ENCODE peak calls at places on chromosome 9, in six cellular contexts. T is tibial artery, C is cardiac muscle cell, F is cardiac fibroblast, D is heart left ventricle, P is A673. A is an unnamed sample.

GRCh38 chr9:12859704-12860251 is 85.0 kb downstream of the LURAP1L start:
- DNase-seq in T (no peak), D (no peak), P (peak; percentile 17), F (peak; percentile 67), C (peak; percentile 83), A (peak; percentile 87)

GRCh38 chr9:133162802-133163558 is 734 bp downstream of the GBGT1 start:
- DNase-seq in T (no peak), D (no peak), C (no peak), F (no peak), P (no peak), A (no peak)

GRCh38 chr9:107188376-107188775 is 94.7 kb upstream of the RAD23B start:
- DNase-seq in P (no peak), D (no peak), C (no peak), T (no peak), F (no peak), A (no peak)

GRCh38 chr9:108746864-108747263 is 108.9 kb downstream of the ACTL7B start:
- DNase-seq in D (no peak), F (peak; percentile 42), P (no peak), T (no peak), C (peak; percentile 76), A (peak; percentile 20)

GRCh38 chr9:130713286-130713975 is 19.9 kb downstream of the EXOSC2 start:
- DNase-seq in P (peak; percentile 35), T (peak; percentile 53), F (peak; percentile 55), D (peak; percentile 59), C (peak; percentile 45), A (peak; percentile 42)

GRCh38 chr9:7246181-7246580 is 488.4 kb downstream of the KDM4C start:
- DNase-seq in C (no peak), F (no peak), D (no peak), T (no peak), P (no peak), A (no peak)

GRCh38 chr9:80899208-80899607 is 790.1 kb downstream of the TLE1 start:
- DNase-seq in D (no peak), T (no peak), C (peak; percentile 17), F (no peak), P (no peak), A (peak; percentile 17)

GRCh38 chr9:107838766-107839165 is 349.2 kb upstream of the KLF4 start:
- DNase-seq in C (no peak), P (no peak), D (no peak), T (no peak), F (no peak), A (no peak)

GRCh38 chr9:112493738-112494137 is 7.1 kb downstream of the KIAA1958 start:
- DNase-seq in P (no peak), T (no peak), D (no peak), C (peak; percentile 6), F (peak; percentile 21), A (no peak)

GRCh38 chr9:5629312-5630037 is 568 bp downstream of the RIC1 start:
- DNase-seq in D (peak; percentile 65), C (peak; percentile 49), P (peak; percentile 59), F (peak; percentile 41), T (peak; percentile 53), A (peak; percentile 37)

GRCh38 chr9:16901589-16901988 is 31.1 kb upstream of the BNC2 start:
- DNase-seq in D (no peak), T (no peak), P (no peak), C (peak; percentile 34), F (no peak), A (peak; percentile 43)

GRCh38 chr9:115456515-115456914 is 338.6 kb upstream of the TNC start:
- DNase-seq in T (peak; percentile 45), D (no peak), P (no peak), F (peak; percentile 0), C (peak; percentile 25), A (no peak)

GRCh38 chr9:131258186-131258585 is 18.1 kb downstream of the FAM78A start:
- DNase-seq in T (peak; percentile 53), F (no peak), P (no peak), C (no peak), D (no peak), A (no peak)

GRCh38 chr9:78030553-78031270 is 899 bp downstream of the GNAQ start:
- DNase-seq in P (peak; percentile 74), C (peak; percentile 51), F (peak; percentile 54), D (peak; percentile 44), T (peak; percentile 52), A (peak; percentile 35)

GRCh38 chr9:34545497-34545896 is 22.7 kb upstream of the ENHO start:
- DNase-seq in D (no peak), P (no peak), T (no peak), C (no peak), F (no peak), A (no peak)

GRCh38 chr9:88809371-88809770 is 181.9 kb upstream of the S1PR3 start:
- DNase-seq in T (no peak), C (peak; percentile 59), D (no peak), P (no peak), F (peak; percentile 56), A (peak; percentile 81)

GRCh38 chr9:129586647-129587046 is 34.3 kb downstream of the C9orf50 start:
- DNase-seq in D (no peak), P (no peak), C (peak; percentile 75), F (peak; percentile 72), T (no peak), A (no peak)

GRCh38 chr9:72038890-72039410 is 21.5 kb downstream of the C9orf57 start:
- DNase-seq in D (peak; percentile 72), C (peak; percentile 89), T (peak; percentile 72), P (peak; percentile 81), F (peak; percentile 86), A (peak; percentile 84)

GRCh38 chr9:37949576-37949975 is 45.6 kb upstream of the SLC25A51 start:
- DNase-seq in F (no peak), C (no peak), D (no peak), T (no peak), P (no peak), A (no peak)

GRCh38 chr9:130331061-130331460 is 65.5 kb downstream of the HMCN2 start:
- DNase-seq in P (no peak), D (no peak), C (no peak), F (no peak), T (peak; percentile 73), A (no peak)

GRCh38 chr9:110089681-110090370 is 118.1 kb downstream of the C9orf152 start:
- DNase-seq in P (no peak), C (no peak), F (no peak), T (no peak), D (no peak), A (no peak)

GRCh38 chr9:128249914-128250838 is 25.6 kb downstream of the GOLGA2 start:
- DNase-seq in F (peak; percentile 57), C (peak; percentile 63), P (peak; percentile 87), T (peak; percentile 59), D (peak; percentile 69), A (peak; percentile 52)

GRCh38 chr9:14212116-14212515 is 101.8 kb downstream of the NFIB start:
- DNase-seq in T (no peak), F (no peak), P (no peak), C (peak; percentile 44), D (no peak), A (no peak)

GRCh38 chr9:137017791-137018497 is 10.1 kb downstream of the ABCA2 start:
- DNase-seq in F (no peak), P (no peak), C (no peak), T (no peak), D (no peak), A (no peak)

GRCh38 chr9:131667576-131667975 is 72.3 kb downstream of the RAPGEF1 start:
- DNase-seq in D (no peak), F (no peak), T (no peak), C (no peak), P (no peak), A (no peak)

GRCh38 chr9:98971168-98971914 is 27.6 kb downstream of the COL15A1 start:
- DNase-seq in F (peak; percentile 59), C (peak; percentile 79), P (peak; percentile 60), T (no peak), D (peak; percentile 54), A (peak; percentile 57)

GRCh38 chr9:63859475-63860215 is 1425.4 kb downstream of the FOXD4L5 start:
- DNase-seq in C (peak; percentile 38), T (peak; percentile 25), F (peak; percentile 13), P (peak; percentile 0), D (peak; percentile 65), A (peak; percentile 0)

GRCh38 chr9:4689687-4690104 is 10.3 kb downstream of the CDC37L1 start:
- DNase-seq in C (no peak), T (no peak), F (no peak), D (no peak), P (no peak), A (no peak)

GRCh38 chr9:111696796-111697195 is 35.4 kb downstream of the GNG10 start:
- DNase-seq in D (no peak), C (no peak), F (no peak), P (no peak), T (no peak), A (no peak)

GRCh38 chr9:133592731-133593409 is 16.3 kb downstream of the FAM163B start:
- DNase-seq in P (no peak), T (no peak), C (peak; percentile 27), F (peak; percentile 40), D (no peak), A (peak; percentile 29)

GRCh38 chr9:112819635-112820496 is 69.3 kb downstream of the SNX30 start:
- DNase-seq in F (peak; percentile 83), T (peak; percentile 49), C (peak; percentile 82), D (peak; percentile 55), P (peak; percentile 71), A (peak; percentile 84)

DNA sequence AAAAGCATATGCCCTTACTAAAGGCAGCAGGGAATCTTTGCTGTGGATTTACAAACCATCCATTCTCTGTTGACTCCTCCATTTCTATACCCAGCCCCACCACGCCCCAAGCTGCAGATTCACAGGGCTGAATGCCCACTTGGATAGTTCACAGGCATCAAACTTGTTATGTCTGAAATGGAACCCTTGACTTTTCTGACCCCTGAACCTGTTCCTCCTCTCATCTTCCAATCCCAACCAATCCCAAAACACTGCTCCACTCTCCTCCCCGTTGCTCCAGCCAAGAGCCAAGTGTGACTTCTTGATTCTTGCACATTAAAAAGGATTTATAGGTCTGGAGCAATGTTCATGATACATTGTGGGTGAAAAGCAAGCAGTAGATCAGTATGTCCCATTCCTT is 145.6 kb downstream of the DAB2IP start:
- DNase-seq in F (no peak), P (no peak), T (no peak), D (no peak), C (no peak), A (no peak)
- H3K4me3 ChIP-seq in F (no peak overlapping the region), P (no peak overlapping the region), T (no peak overlapping the region), D (no peak overlapping the region), C (no peak overlapping the region), A (no peak overlapping the region)

GRCh38 chr9:97803167-97804058 is 49.6 kb upstream of the FOXE1 start:
- DNase-seq in D (peak; percentile 26), C (peak; percentile 69), F (peak; percentile 56), T (peak; percentile 34), P (peak; percentile 76), A (peak; percentile 49)
- TF ChIP-seq CTCF in D (no peak), C (peak; percentile 3), F (no peak), T (no peak), P (no peak), A (no peak)

DNA sequence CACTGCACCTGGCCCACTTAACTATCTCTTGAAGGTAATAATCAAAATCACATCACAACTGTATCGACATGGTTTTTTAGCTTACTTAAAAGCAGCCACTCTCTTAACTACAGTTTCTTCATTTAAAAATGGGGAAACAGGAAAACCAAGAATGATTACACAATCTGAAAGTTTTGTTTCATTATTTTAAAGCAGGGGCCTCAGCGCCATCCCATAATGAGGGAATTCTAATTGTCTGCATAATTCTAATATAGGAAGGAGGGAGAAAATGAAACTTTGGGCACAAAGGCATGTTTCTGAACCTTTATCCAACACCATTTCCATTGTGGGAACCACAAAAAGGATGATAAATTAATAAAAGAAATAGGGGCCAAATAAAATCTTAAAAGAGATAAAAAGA is 7.6 kb downstream of the HACD4 start:
- DNase-seq in D (no peak), F (no peak), C (peak; percentile 33), T (no peak), P (no peak), A (peak; percentile 7)
- H3K4me3 ChIP-seq in D (no peak overlapping the region), F (no peak overlapping the region), C (no peak overlapping the region), T (no peak overlapping the region), P (no peak overlapping the region), A (no peak overlapping the region)

GRCh38 chr9:96071245-96072124 is 196.0 kb downstream of the ERCC6L2 start:
- DNase-seq in P (peak; percentile 44), F (peak; percentile 48), D (no peak), C (peak; percentile 50), T (no peak), A (peak; percentile 25)
- TF ChIP-seq CTCF in P (peak; percentile 52), F (peak; percentile 59), D (no peak), C (peak; percentile 68), T (peak; percentile 23), A (peak; percentile 54)